ENCODE peak calls at places on chromosomes 5 and 9, in four cellular contexts. M, B, E and N are unnamed samples.

GRCh38 chr5:143699121-143699520 is 112.8 kb upstream of the HMHB1 start:
- DNase-seq in B (no peak), E (no peak), M (no peak), N (no peak)

GRCh38 chr5:10563940-10564837 is at the start of gene ANKRD33B:
- DNase-seq in B (peak), E (peak), M (peak), N (peak)

GRCh38 chr9:99436636-99437035 is 214.6 kb downstream of the SEC61B start:
- DNase-seq in E (no peak), B (no peak), M (no peak), N (no peak)

GRCh38 chr5:134435525-134435924 is 23.8 kb upstream of the CDKN2AIPNL start:
- DNase-seq in E (no peak), M (peak), B (peak), N (peak)

GRCh38 chr9:34242830-34243229 is 64.0 kb downstream of the UBAP1 start:
- DNase-seq in B (no peak), E (no peak), M (no peak), N (no peak)

GRCh38 chr5:395156-395920 is 47.6 kb upstream of the EXOC3 start:
- DNase-seq in M (peak), B (peak), E (no peak), N (no peak)

GRCh38 chr9:97109194-97109811 is 70.4 kb upstream of the CTSV start:
- DNase-seq in E (no peak), B (peak), M (peak), N (no peak)

GRCh38 chr5:17772232-17772631 is 138.0 kb downstream of the TAF11L14 start:
- DNase-seq in E (no peak), B (no peak), M (no peak), N (no peak)

GRCh38 chr5:151682240-151682639 is 4.5 kb downstream of the SPARC start:
- DNase-seq in E (no peak), M (no peak), B (peak), N (no peak)

GRCh38 chr5:6587171-6587570 is 45.7 kb downstream of the NSUN2 start:
- DNase-seq in E (no peak), M (no peak), B (no peak), N (no peak)

GRCh38 chr5:58188287-58188651 is 271.6 kb downstream of the PLK2 start:
- DNase-seq in B (peak), E (no peak), M (peak), N (no peak)

GRCh38 chr9:4117835-4118610 is 181.8 kb downstream of the GLIS3 start:
- DNase-seq in B (no peak), E (peak), M (no peak), N (peak)

GRCh38 chr5:65989115-65989514 is 62.7 kb downstream of the ERBIN start:
- DNase-seq in B (no peak), M (no peak), E (no peak), N (no peak)

GRCh38 chr5:171419663-171420428 is 399 bp downstream of the FGF18 start:
- DNase-seq in E (peak), B (peak), M (peak), N (no peak)

GRCh38 chr5:127353339-127353738 is 62.7 kb downstream of the MEGF10 start:
- DNase-seq in B (no peak), E (no peak), M (no peak), N (no peak)

GRCh38 chr9:124149992-124150391 is 107.8 kb upstream of the NEK6 start:
- DNase-seq in E (no peak), B (no peak), M (no peak), N (no peak)

GRCh38 chr9:131747352-131747751 is 7.5 kb upstream of the RAPGEF1 start:
- DNase-seq in M (peak), B (peak), E (no peak), N (no peak)
- TF ChIP-seq CTCF in M (peak), B (peak), E (peak), N (peak)

GRCh38 chr5:78472469-78473106 is 112.2 kb downstream of the SCAMP1 start:
- DNase-seq in B (peak), E (no peak), M (no peak), N (no peak)
- TF ChIP-seq CTCF in B (no peak), E (no peak), M (peak), N (peak)

DNA sequence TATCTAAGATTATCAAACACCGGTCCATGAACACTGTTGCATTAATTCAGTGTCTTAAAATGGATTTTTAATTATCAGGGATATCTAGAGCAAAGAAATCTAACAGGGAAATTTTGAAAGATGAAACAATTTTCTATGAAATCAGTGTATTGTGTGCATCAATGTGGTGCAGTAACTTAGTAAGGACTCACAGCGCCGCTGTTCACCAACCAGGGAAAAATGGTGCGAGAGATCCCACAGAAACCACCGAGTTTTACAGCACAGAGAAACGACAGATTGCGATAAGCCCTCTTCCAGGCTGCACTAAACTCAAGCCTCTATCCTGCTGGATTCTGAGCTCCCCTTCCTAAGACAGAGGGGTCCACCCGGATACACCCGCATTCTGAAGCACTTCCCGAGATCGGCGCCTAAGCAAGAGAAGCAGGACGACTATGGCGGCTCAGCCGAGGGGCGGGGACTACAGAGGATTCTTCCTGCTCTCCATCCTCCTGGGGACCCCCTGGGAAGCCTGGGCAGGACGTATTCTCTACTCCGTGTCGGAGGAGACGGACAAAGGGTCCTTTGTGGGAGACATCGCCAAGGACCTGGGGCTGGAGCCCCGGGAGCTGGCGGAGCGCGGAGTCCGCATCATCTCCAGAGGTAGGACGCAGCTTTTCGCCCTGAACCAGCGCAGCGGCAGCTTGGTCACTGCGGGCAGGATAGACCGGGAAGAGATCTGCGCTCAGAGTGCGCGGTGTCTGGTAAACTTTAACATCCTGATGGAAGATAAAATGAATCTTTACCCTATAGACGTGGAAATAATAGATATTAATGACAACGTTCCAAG is at the start of gene PCDHGA7:
- DNase-seq in E (no peak), M (no peak), B (peak), N (no peak)
- TF ChIP-seq CTCF in E (no peak), M (no peak), B (peak), N (no peak)

GRCh38 chr5:149931992-149932436 is 12.6 kb downstream of the PDE6A start:
- DNase-seq in B (no peak), M (no peak), E (no peak), N (no peak)

GRCh38 chr5:149930060-149930753 is 14.4 kb downstream of the PDE6A start:
- DNase-seq in B (peak), E (no peak), M (no peak), N (no peak)

GRCh38 chr5:149930754-149931574 is 13.6 kb downstream of the PDE6A start:
- DNase-seq in B (no peak), M (no peak), E (no peak), N (no peak)

GRCh38 chr5:149935431-149935901 is 9.1 kb downstream of the PDE6A start:
- DNase-seq in M (no peak), E (no peak), B (no peak), N (no peak)

DNA sequence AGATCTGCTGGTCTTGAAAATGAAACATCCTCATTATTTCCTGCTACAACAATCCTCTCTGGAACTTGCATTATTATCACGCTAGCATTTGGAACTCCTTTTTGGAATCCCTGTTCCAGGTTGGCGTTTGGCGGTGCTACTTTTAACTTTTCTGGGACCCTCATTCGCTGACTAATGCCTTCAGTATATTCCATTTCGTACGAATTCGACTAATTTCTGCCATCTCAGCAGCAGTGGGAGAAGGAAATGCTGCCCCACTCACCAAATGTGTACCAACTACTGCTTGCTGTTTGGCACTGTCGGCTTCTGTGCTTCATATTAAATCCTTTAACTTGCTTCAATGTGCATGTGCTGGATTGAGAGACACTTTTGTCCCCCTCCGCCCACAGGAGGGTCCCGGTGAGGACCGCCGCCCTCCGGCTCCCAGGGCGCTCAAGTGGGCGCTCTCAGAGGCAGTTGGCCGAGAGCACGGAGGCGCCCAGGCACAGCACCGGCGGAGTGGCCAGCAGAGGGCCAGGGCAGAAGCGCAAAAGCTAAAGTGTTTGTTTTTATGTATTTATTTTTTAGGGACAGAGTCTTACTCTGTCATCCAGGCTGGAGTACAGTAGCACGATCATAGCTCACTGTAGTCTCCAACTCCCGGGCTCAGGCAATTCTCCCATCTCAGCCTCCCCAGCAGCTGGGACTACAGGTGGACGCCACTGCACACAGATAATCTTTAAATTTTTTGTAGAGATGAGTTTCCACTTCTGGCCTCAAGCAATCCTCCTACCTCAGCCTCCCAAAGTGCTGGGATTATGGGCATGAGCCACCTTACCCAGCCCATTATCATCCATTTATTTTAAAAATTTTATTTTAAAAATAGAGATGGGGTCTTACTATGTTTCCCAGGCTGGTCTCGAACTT is 11.9 kb downstream of the PDE6A start:
- DNase-seq in M (no peak), E (no peak), B (no peak), N (no peak)
- TF ChIP-seq CTCF in M (peak), E (no peak), B (peak), N (peak)